ENCODE peak calls at places on chromosomes 13 and 19, in five cellular contexts. One of them, this sample, is unnamed.

GRCh38 chr19:37979547-37980082 is 72.6 kb downstream of the SIPA1L3 start:
- DNase-seq in fibroblast of the aortic adventitia: no peak
- DNase-seq in pancreas: peak
- DNase-seq in CD8-positive, alpha-beta T cell: no peak
- DNase-seq in cardiac fibroblast: no peak
- DNase-seq in this sample: no peak

GRCh38 chr19:35446194-35446593 is 1.9 kb upstream of the FFAR2 start:
- DNase-seq in CD8-positive, alpha-beta T cell: no peak
- DNase-seq in fibroblast of the aortic adventitia: no peak
- DNase-seq in pancreas: no peak
- DNase-seq in cardiac fibroblast: peak
- DNase-seq in this sample: no peak

GRCh38 chr13:91464336-91464735 is 65.9 kb downstream of the GPC5 start:
- DNase-seq in CD8-positive, alpha-beta T cell: no peak
- DNase-seq in fibroblast of the aortic adventitia: no peak
- DNase-seq in cardiac fibroblast: no peak
- DNase-seq in pancreas: no peak
- DNase-seq in this sample: no peak

GRCh38 chr13:40389081-40389641 is 277.3 kb downstream of the FOXO1 start:
- DNase-seq in fibroblast of the aortic adventitia: no peak
- DNase-seq in pancreas: no peak
- DNase-seq in cardiac fibroblast: no peak
- DNase-seq in CD8-positive, alpha-beta T cell: peak
- DNase-seq in this sample: no peak

GRCh38 chr13:78258304-78258703 is 339.7 kb upstream of the EDNRB start:
- DNase-seq in fibroblast of the aortic adventitia: no peak
- DNase-seq in CD8-positive, alpha-beta T cell: no peak
- DNase-seq in cardiac fibroblast: no peak
- DNase-seq in pancreas: no peak
- DNase-seq in this sample: no peak

GRCh38 chr13:52450793-52451116 is 321 bp upstream of the VPS36 start:
- DNase-seq in cardiac fibroblast: no peak
- DNase-seq in pancreas: no peak
- DNase-seq in CD8-positive, alpha-beta T cell: no peak
- DNase-seq in fibroblast of the aortic adventitia: no peak
- DNase-seq in this sample: no peak

GRCh38 chr19:50025794-50026549 is at the start of gene ZNF473:
- DNase-seq in pancreas: peak
- DNase-seq in fibroblast of the aortic adventitia: no peak
- DNase-seq in CD8-positive, alpha-beta T cell: peak
- DNase-seq in cardiac fibroblast: peak
- DNase-seq in this sample: peak

GRCh38 chr19:34731019-34731829 is 2.8 kb upstream of the ZNF181 start:
- DNase-seq in cardiac fibroblast: no peak
- DNase-seq in pancreas: peak
- DNase-seq in CD8-positive, alpha-beta T cell: no peak
- DNase-seq in fibroblast of the aortic adventitia: no peak
- DNase-seq in this sample: no peak

GRCh38 chr19:8363803-8364771 is at the start of gene ANGPTL4:
- DNase-seq in pancreas: peak
- DNase-seq in fibroblast of the aortic adventitia: peak
- DNase-seq in cardiac fibroblast: peak
- DNase-seq in CD8-positive, alpha-beta T cell: peak
- DNase-seq in this sample: peak

GRCh38 chr13:70987043-70987442 is 878.8 kb upstream of the KLHL1 start:
- DNase-seq in CD8-positive, alpha-beta T cell: no peak
- DNase-seq in pancreas: peak
- DNase-seq in cardiac fibroblast: no peak
- DNase-seq in fibroblast of the aortic adventitia: no peak
- DNase-seq in this sample: no peak

GRCh38 chr19:10320602-10321416 is 5.0 kb upstream of the FDX2 start:
- DNase-seq in pancreas: no peak
- DNase-seq in CD8-positive, alpha-beta T cell: no peak
- DNase-seq in cardiac fibroblast: no peak
- DNase-seq in fibroblast of the aortic adventitia: no peak
- DNase-seq in this sample: no peak

GRCh38 chr19:53537523-53538377 is at the start of gene ZNF331:
- DNase-seq in pancreas: peak
- DNase-seq in fibroblast of the aortic adventitia: peak
- DNase-seq in cardiac fibroblast: peak
- DNase-seq in CD8-positive, alpha-beta T cell: peak
- DNase-seq in this sample: peak

GRCh38 chr19:2950286-2951124 is 5.7 kb upstream of the ZNF77 start:
- DNase-seq in CD8-positive, alpha-beta T cell: peak
- DNase-seq in fibroblast of the aortic adventitia: peak
- DNase-seq in cardiac fibroblast: peak
- DNase-seq in pancreas: peak
- DNase-seq in this sample: peak
- TF ChIP-seq CTCF in CD8-positive, alpha-beta T cell: no peak
- TF ChIP-seq CTCF in fibroblast of the aortic adventitia: no peak
- TF ChIP-seq CTCF in cardiac fibroblast: no peak
- TF ChIP-seq CTCF in pancreas: no peak
- TF ChIP-seq CTCF in this sample: no peak

DNA sequence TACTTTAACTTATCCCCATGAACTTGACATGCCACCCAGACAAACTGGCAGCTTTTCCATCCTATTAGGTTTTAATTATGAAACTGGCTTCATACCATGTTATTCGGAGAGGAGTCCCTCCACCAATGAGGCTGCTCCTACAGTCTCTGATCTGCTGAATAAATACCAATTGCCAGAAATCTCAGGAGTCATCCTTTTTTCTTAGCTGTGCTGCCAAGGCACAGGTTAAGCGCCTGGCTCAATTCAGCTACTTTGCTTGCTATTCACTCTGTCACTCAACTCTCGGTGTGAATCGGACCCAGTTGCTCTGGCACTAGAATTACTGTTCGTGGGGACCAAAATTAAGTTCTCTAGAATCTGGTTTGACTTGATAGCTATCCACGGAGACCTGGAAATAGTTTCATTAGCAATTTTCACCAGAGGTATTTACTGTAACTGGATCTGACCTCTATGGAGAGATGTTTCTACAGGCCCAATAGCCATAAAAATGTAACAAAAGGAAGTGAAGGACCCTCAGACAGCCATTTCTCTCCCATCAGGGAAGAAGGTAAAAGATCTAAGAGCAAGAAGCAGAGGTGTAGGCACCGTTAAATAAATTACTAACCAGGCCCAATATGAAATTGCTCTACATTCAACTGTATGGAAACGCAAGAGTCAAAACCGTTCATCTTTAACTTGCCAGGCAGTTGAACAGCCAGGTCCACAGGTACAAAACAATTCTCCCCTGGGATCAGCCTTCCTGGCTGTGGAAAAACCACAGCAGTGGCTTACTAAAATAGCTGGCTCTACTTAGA is 5.4 kb downstream of the ZC3H4 start:
- DNase-seq in cardiac fibroblast: peak
- DNase-seq in pancreas: no peak
- DNase-seq in CD8-positive, alpha-beta T cell: no peak
- DNase-seq in fibroblast of the aortic adventitia: peak
- DNase-seq in this sample: no peak
- H3K4me3 ChIP-seq in cardiac fibroblast: no peak
- H3K4me3 ChIP-seq in pancreas: no peak
- H3K4me3 ChIP-seq in CD8-positive, alpha-beta T cell: no peak
- H3K4me3 ChIP-seq in fibroblast of the aortic adventitia: peak
- H3K4me3 ChIP-seq in this sample: no peak

GRCh38 chr13:114151565-114152284 is 19.3 kb upstream of the RASA3 start:
- DNase-seq in fibroblast of the aortic adventitia: no peak
- DNase-seq in cardiac fibroblast: peak
- DNase-seq in CD8-positive, alpha-beta T cell: peak
- DNase-seq in pancreas: peak
- DNase-seq in this sample: no peak
- TF ChIP-seq CTCF in fibroblast of the aortic adventitia: no peak
- TF ChIP-seq CTCF in cardiac fibroblast: no peak
- TF ChIP-seq CTCF in CD8-positive, alpha-beta T cell: no peak
- TF ChIP-seq CTCF in pancreas: no peak
- TF ChIP-seq CTCF in this sample: no peak

GRCh38 chr19:41551711-41552110 is 24.3 kb upstream of the CEACAM21 start:
- DNase-seq in cardiac fibroblast: no peak
- DNase-seq in pancreas: no peak
- DNase-seq in CD8-positive, alpha-beta T cell: no peak
- DNase-seq in fibroblast of the aortic adventitia: no peak
- DNase-seq in this sample: no peak

GRCh38 chr19:41548047-41548446 is 27.9 kb upstream of the CEACAM21 start:
- DNase-seq in fibroblast of the aortic adventitia: no peak
- DNase-seq in cardiac fibroblast: no peak
- DNase-seq in pancreas: no peak
- DNase-seq in CD8-positive, alpha-beta T cell: no peak
- DNase-seq in this sample: no peak

GRCh38 chr19:41547569-41547968 is 28.4 kb upstream of the CEACAM21 start:
- DNase-seq in pancreas: no peak
- DNase-seq in CD8-positive, alpha-beta T cell: no peak
- DNase-seq in cardiac fibroblast: no peak
- DNase-seq in fibroblast of the aortic adventitia: no peak
- DNase-seq in this sample: no peak

GRCh38 chr19:41551212-41551610 is 24.8 kb upstream of the CEACAM21 start:
- DNase-seq in pancreas: no peak
- DNase-seq in CD8-positive, alpha-beta T cell: no peak
- DNase-seq in fibroblast of the aortic adventitia: no peak
- DNase-seq in cardiac fibroblast: no peak
- DNase-seq in this sample: no peak

GRCh38 chr19:41548954-41549688 is 26.8 kb upstream of the CEACAM21 start:
- DNase-seq in pancreas: no peak
- DNase-seq in fibroblast of the aortic adventitia: no peak
- DNase-seq in CD8-positive, alpha-beta T cell: peak
- DNase-seq in cardiac fibroblast: peak
- DNase-seq in this sample: no peak
- H3K4me3 ChIP-seq in pancreas: no peak
- H3K4me3 ChIP-seq in fibroblast of the aortic adventitia: no peak
- H3K4me3 ChIP-seq in CD8-positive, alpha-beta T cell: peak
- H3K4me3 ChIP-seq in cardiac fibroblast: no peak
- H3K4me3 ChIP-seq in this sample: peak

GRCh38 chr19:5150902-5151741 is 182.2 kb downstream of the KDM4B start:
- DNase-seq in fibroblast of the aortic adventitia: no peak
- DNase-seq in pancreas: peak
- DNase-seq in cardiac fibroblast: no peak
- DNase-seq in CD8-positive, alpha-beta T cell: no peak
- DNase-seq in this sample: no peak
- TF ChIP-seq CTCF in fibroblast of the aortic adventitia: no peak
- TF ChIP-seq CTCF in pancreas: no peak
- TF ChIP-seq CTCF in cardiac fibroblast: no peak
- TF ChIP-seq CTCF in CD8-positive, alpha-beta T cell: no peak
- TF ChIP-seq CTCF in this sample: no peak

GRCh38 chr19:15551183-15552004 is 43.1 kb downstream of the CYP4F22 start:
- DNase-seq in pancreas: peak
- DNase-seq in cardiac fibroblast: peak
- DNase-seq in CD8-positive, alpha-beta T cell: peak
- DNase-seq in fibroblast of the aortic adventitia: peak
- DNase-seq in this sample: no peak

GRCh38 chr19:15557223-15557622 is 48.9 kb downstream of the CYP4F22 start:
- DNase-seq in fibroblast of the aortic adventitia: no peak
- DNase-seq in pancreas: no peak
- DNase-seq in cardiac fibroblast: no peak
- DNase-seq in CD8-positive, alpha-beta T cell: no peak
- DNase-seq in this sample: no peak

GRCh38 chr19:15556634-15557181 is 48.4 kb downstream of the CYP4F22 start:
- DNase-seq in cardiac fibroblast: no peak
- DNase-seq in fibroblast of the aortic adventitia: no peak
- DNase-seq in pancreas: no peak
- DNase-seq in CD8-positive, alpha-beta T cell: no peak
- DNase-seq in this sample: no peak

GRCh38 chr19:15550847-15551182 is 42.5 kb downstream of the CYP4F22 start:
- DNase-seq in CD8-positive, alpha-beta T cell: peak
- DNase-seq in pancreas: no peak
- DNase-seq in fibroblast of the aortic adventitia: no peak
- DNase-seq in cardiac fibroblast: no peak
- DNase-seq in this sample: no peak

GRCh38 chr19:15555759-15556633 is 47.7 kb downstream of the CYP4F22 start:
- DNase-seq in CD8-positive, alpha-beta T cell: peak
- DNase-seq in fibroblast of the aortic adventitia: peak
- DNase-seq in pancreas: peak
- DNase-seq in cardiac fibroblast: peak
- DNase-seq in this sample: peak
- H3K4me3 ChIP-seq in CD8-positive, alpha-beta T cell: peak
- H3K4me3 ChIP-seq in fibroblast of the aortic adventitia: peak
- H3K4me3 ChIP-seq in pancreas: no peak
- H3K4me3 ChIP-seq in cardiac fibroblast: peak
- H3K4me3 ChIP-seq in this sample: peak

DNA sequence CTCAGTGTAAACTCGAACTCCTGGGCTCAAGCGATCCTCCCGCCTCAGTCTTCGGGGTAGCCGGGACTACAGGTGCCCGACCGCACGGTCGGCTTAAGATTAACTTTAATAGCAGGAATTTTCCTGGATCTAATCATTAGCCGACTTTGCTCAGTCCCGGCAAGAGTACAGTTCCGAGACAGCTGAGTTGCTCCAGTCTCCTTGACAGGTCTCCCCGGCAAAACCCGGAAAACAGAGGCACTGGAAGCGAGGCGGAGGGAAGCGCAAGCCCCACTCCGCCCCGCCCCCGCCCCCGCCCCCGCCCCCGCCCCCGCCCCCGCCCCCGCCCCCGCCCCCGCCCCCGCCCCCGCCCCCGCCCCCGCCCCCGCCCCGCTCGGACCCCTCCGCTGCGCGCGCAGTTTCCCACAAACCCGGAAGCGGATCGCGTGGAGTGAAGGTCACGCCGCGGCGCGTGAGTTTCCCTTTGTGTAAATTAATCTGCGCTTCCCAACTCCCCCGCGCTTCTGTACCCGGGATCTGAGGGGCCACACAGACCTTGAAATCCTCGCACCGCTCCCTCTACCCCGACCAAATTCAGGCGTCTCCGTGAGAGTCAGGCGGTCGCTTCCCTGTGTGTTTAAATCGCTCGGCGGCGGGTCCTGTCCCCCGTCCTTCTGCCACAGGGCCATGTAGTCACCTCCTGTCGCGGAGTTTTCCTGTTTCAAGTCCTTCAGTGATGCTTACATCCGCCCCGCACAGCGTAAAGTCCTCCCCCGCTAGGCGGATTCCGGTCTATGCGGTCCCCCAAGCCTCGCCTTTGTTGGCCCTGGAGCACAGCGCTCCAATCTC is at the start of gene ZNF480:
- DNase-seq in cardiac fibroblast: peak
- DNase-seq in fibroblast of the aortic adventitia: peak
- DNase-seq in CD8-positive, alpha-beta T cell: peak
- DNase-seq in pancreas: peak
- DNase-seq in this sample: peak
- TF ChIP-seq CTCF in cardiac fibroblast: no peak
- TF ChIP-seq CTCF in fibroblast of the aortic adventitia: peak
- TF ChIP-seq CTCF in CD8-positive, alpha-beta T cell: no peak
- TF ChIP-seq CTCF in pancreas: no peak
- TF ChIP-seq CTCF in this sample: peak

GRCh38 chr13:46598820-46599180 is 45.8 kb downstream of the LRCH1 start:
- DNase-seq in cardiac fibroblast: no peak
- DNase-seq in pancreas: no peak
- DNase-seq in fibroblast of the aortic adventitia: no peak
- DNase-seq in CD8-positive, alpha-beta T cell: no peak
- DNase-seq in this sample: no peak
- H3K4me3 ChIP-seq in cardiac fibroblast: no peak
- H3K4me3 ChIP-seq in pancreas: no peak
- H3K4me3 ChIP-seq in fibroblast of the aortic adventitia: no peak
- H3K4me3 ChIP-seq in CD8-positive, alpha-beta T cell: no peak
- H3K4me3 ChIP-seq in this sample: no peak

This sample was measured in heart right ventricle.